ENCODE peak calls at places on chromosomes 16 and 17, in five cellular contexts. A, L, W, Q and P are unnamed samples. For H3K9me3, the result is how much of the 10 kb centered on the place peaks cover.

GRCh38 chr16:50552476-50553101 is 4.4 kb downstream of the NKD1 start:
- DNase-seq in L (no peak), A (no peak), Q (no peak), W (no peak), P (no peak)

GRCh38 chr17:75856062-75856681 is 1.0 kb upstream of the WBP2 start:
- DNase-seq in Q (peak), L (no peak), W (no peak), A (peak), P (no peak)

GRCh38 chr16:69408451-69408850 is 16.0 kb upstream of the CYB5B start:
- DNase-seq in Q (no peak), L (no peak), A (peak), W (no peak), P (no peak)

GRCh38 chr17:57706761-57707160 is 38.3 kb downstream of the CCDC182 start:
- DNase-seq in L (no peak), Q (no peak), A (no peak), W (no peak), P (no peak)

GRCh38 chr16:53041196-53041977 is 11.3 kb downstream of the CHD9NB start:
- DNase-seq in A (peak), W (no peak), Q (peak), L (no peak), P (peak)

GRCh38 chr17:64420143-64420670 is 28.7 kb upstream of the MILR1 start:
- DNase-seq in W (peak), L (peak), A (peak), Q (peak), P (peak)

GRCh38 chr16:57265850-57266530 is 18.5 kb downstream of the PLLP start:
- DNase-seq in W (peak), Q (no peak), L (no peak), A (peak), P (no peak)

GRCh38 chr17:78325076-78325712 is 34.7 kb downstream of the SOCS3 start:
- DNase-seq in W (no peak), A (no peak), Q (peak), L (no peak), P (no peak)

GRCh38 chr17:40533896-40534295 is 31.4 kb downstream of the CCR7 start:
- DNase-seq in W (no peak), Q (no peak), L (no peak), A (no peak), P (no peak)

GRCh38 chr16:15996432-15997109 is 47.2 kb downstream of the ABCC1 start:
- DNase-seq in W (peak), Q (peak), A (no peak), L (no peak), P (no peak)

GRCh38 chr16:54546481-54546880 is 259.9 kb upstream of the IRX3 start:
- DNase-seq in W (no peak), A (no peak), L (no peak), Q (no peak), P (no peak)

GRCh38 chr16:85553436-85554113 is 59.5 kb upstream of the GSE1 start:
- DNase-seq in W (no peak), Q (peak), L (peak), A (peak), P (peak)

GRCh38 chr17:15981646-15982580 is 17.6 kb downstream of the ZSWIM7 start:
- DNase-seq in L (no peak), W (no peak), A (no peak), Q (peak), P (no peak)

GRCh38 chr16:70681382-70682238 is 4.2 kb downstream of the MTSS2 start:
- DNase-seq in W (peak), L (no peak), Q (no peak), A (no peak), P (no peak)

GRCh38 chr17:9116311-9116820 is 95.1 kb downstream of the NTN1 start:
- DNase-seq in Q (no peak), W (no peak), L (no peak), A (no peak), P (no peak)

GRCh38 chr16:81371106-81371505 is 56.3 kb downstream of the GAN start:
- DNase-seq in A (no peak), L (no peak), W (no peak), Q (no peak), P (no peak)

GRCh38 chr17:17750881-17751280 is 69.6 kb downstream of the RAI1 start:
- DNase-seq in Q (no peak), L (peak), W (no peak), A (no peak), P (no peak)

GRCh38 chr16:35176449-35176848 is 1717.0 kb downstream of the TP53TG3F start:
- DNase-seq in W (no peak), Q (no peak), L (no peak), A (no peak), P (no peak)
- H3K9me3 ChIP-seq in W (under half), Q (under half), L (under half), A (under half), P (under half)

DNA sequence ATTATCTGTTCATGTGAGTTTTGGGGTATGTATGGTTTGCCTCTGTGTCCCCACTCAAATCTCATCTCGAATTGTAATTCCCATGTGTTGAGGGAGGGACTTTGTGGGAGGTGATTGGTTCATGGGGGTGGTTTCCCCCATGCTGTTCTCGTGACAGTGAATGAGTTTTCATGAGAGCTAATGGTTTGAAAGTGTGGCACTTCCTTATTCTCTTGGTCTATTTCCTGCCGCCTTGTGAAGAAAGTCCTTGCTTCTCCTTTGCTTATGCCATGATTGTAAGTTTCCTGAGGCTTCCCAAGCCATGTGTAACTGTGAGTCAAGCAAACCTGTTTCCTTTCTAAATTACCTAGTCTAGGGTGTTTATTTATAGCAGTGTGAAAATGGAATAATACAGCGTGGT is 128.1 kb upstream of the HS3ST4 start:
- DNase-seq in L (no peak), W (no peak), A (no peak), Q (no peak), P (no peak)
- H3K9me3 ChIP-seq in L (under half), W (under half), A (under half), Q (under half), P (under half)

DNA sequence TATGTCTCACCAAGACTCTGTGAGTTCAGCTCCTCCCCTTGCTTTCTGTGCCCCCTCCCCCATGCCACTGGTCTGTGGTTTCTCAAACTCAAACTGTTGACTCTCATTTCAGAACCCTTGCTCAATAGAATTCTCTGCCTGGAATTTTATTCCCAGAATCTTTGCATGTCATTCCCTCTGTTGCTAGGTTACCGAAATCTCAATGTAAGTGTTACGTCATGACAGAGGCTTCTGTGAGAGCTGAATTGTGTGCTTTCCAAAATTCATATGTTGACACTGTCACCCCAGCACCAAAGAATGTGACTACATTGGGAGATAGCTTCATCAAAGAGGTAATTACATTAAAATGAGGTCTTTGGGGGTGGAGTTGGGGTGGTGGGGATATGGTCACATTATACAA is 1938.8 kb downstream of the TP53TG3F start:
- DNase-seq in Q (no peak), W (no peak), A (no peak), L (no peak), P (no peak)
- H3K9me3 ChIP-seq in Q (under half), W (under half), A (under half), L (under half), P (under half)

GRCh38 chr17:26818736-26819135 is 475.2 kb upstream of the WSB1 start:
- DNase-seq in W (no peak), Q (peak), A (peak), L (no peak), P (no peak)
- H3K9me3 ChIP-seq in W (under half), Q (under half), A (under half), L (under half), P (under half)

DNA sequence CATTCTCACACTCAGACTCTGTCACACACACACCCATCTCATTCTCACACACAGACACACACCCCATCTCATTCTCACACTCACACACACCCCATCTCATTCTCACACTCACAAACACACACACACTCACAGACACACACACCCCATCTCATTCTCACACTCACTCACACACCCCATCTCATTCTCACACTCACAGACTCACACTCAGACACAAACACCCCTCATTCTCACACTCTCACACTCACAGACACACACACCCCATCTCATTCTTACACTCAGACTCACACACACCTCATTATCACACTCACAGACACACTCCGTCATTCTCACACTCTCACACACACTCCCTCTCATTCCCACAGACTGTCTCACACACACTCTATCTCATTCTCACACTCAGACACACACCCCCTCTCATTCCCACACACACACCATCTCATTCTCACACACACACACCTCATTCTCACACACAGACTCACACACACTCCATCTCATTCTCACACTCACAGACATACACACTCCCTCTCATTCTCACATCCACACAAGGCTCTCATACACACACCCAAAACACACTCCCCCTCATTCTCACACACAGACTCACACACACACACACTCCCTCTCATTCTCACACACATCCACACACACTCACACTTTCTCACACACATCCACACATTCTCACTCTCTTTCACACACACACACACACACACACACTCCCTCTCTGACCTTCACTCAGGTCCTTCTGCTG is 2.9 kb downstream of the ASGR1 start:
- DNase-seq in A (no peak), Q (no peak), W (no peak), L (no peak), P (no peak)
- H3K9me3 ChIP-seq in A (under half), Q (under half), W (under half), L (under half), P (under half)

GRCh38 chr17:27076814-27077213 is 217.1 kb upstream of the WSB1 start:
- DNase-seq in W (no peak), A (no peak), L (no peak), Q (no peak), P (no peak)
- H3K9me3 ChIP-seq in W (under half), A (under half), L (under half), Q (under half), P (under half)

GRCh38 chr17:2828396-2829038 is 32.3 kb downstream of the RAP1GAP2 start:
- DNase-seq in L (peak), Q (peak), W (peak), A (peak), P (peak)
- H3K9me3 ChIP-seq in L (under half), Q (under half), W (under half), A (under half), P (under half)

DNA sequence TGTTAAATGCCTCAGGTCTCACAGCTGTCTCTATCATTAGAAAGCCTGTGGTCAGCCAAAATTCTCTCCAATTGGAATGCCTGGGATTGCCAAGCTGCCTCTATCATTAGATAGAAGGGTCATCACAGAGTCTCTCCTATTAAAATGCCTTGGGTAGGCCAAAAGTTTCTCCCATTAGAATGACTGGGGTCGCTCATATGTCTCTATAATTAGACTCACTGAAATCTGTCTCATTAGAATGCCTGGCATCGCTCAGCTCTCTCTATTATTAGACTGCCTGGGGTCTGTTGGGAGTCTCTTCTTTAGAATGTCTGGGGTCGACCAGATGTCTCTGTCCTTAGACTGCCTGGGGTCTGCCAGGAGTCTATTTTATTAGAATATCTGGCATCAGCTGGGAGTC is 2265.1 kb downstream of the TP53TG3F start:
- DNase-seq in L (no peak), Q (no peak), A (no peak), W (no peak), P (no peak)
- H3K9me3 ChIP-seq in L (under half), Q (under half), A (under half), W (under half), P (under half)